ENCODE peak calls at places on chromosome 1, in six cellular contexts. F is activated T-cell treated with anti-CD3 and anti-CD28 coated beads, Interleukin-2, amount 50 U/mL, for 24 hours; Q is NCI-H1105; X is sigmoid colon; M is fibroblast of mammary gland; K is CD4-positive, CD25-positive, alpha-beta regulatory T cell. D is an unnamed sample.

GRCh38 chr1:41619511-41620364 is 135.3 kb upstream of the EDN2 start:
- DNase-seq in X (no peak), M (no peak), F (no peak), Q (no peak), K (no peak), D (no peak)

GRCh38 chr1:66758247-66758755 is 6.0 kb downstream of the DYNLT5 start:
- DNase-seq in K (no peak), F (no peak), M (peak), Q (peak), X (no peak), D (no peak)

GRCh38 chr1:244821134-244821533 is 14.3 kb upstream of the COX20 start:
- DNase-seq in M (no peak), F (no peak), K (no peak), Q (no peak), X (no peak), D (no peak)

GRCh38 chr1:96524100-96524499 is 197.5 kb upstream of the PTBP2 start:
- DNase-seq in F (no peak), M (no peak), Q (no peak), X (no peak), K (no peak), D (no peak)

GRCh38 chr1:109687641-109688499 is at the start of gene GSTM1:
- DNase-seq in F (peak), K (peak), Q (no peak), M (peak), X (peak), D (no peak)

GRCh38 chr1:227952374-227953021 is 4.8 kb upstream of the WNT9A start:
- DNase-seq in M (no peak), F (peak), X (peak), Q (no peak), K (no peak), D (no peak)

GRCh38 chr1:247681288-247681897 is 1.9 kb upstream of the OR13G1 start:
- DNase-seq in M (peak), F (peak), K (no peak), Q (peak), X (no peak), D (no peak)

GRCh38 chr1:3274972-3275371 is 179.5 kb upstream of the ARHGEF16 start:
- DNase-seq in Q (peak), K (no peak), M (no peak), X (no peak), F (no peak), D (no peak)

GRCh38 chr1:238063454-238063853 is 172.7 kb upstream of the ZP4 start:
- DNase-seq in M (peak), F (no peak), X (no peak), K (no peak), Q (no peak), D (no peak)

GRCh38 chr1:11355594-11356467 is 82.8 kb downstream of the UBIAD1 start:
- DNase-seq in M (no peak), X (no peak), Q (peak), F (no peak), K (no peak), D (no peak)

GRCh38 chr1:169595764-169596711 is 9.8 kb upstream of the F5 start:
- DNase-seq in Q (no peak), F (no peak), X (no peak), K (no peak), M (peak), D (no peak)

GRCh38 chr1:71667224-71667623 is 586.4 kb upstream of the ZRANB2 start:
- DNase-seq in Q (peak), M (peak), K (no peak), X (no peak), F (no peak), D (no peak)

GRCh38 chr1:38730511-38731397 is 128.8 kb downstream of the RRAGC start:
- DNase-seq in Q (no peak), F (no peak), K (no peak), X (no peak), M (peak), D (no peak)

GRCh38 chr1:3014041-3014440 is 7.2 kb upstream of the ACTRT2 start:
- DNase-seq in K (no peak), F (no peak), X (peak), M (no peak), Q (no peak), D (no peak)

D was measured in brain pericyte.